ENCODE peak calls at places on chromosomes 13 and 19, in seven cellular contexts. One of them, this sample, is unnamed.

GRCh38 chr13:53310786-53311185 is 282.2 kb downstream of the OLFM4 start:
- DNase-seq in fibroblast of lung: no peak
- DNase-seq in neuronal stem cell: no peak
- DNase-seq in activated naive CD8-positive, alpha-beta T cell treated with anti-CD3 and anti-CD28 coated beads, Interleukin-2, amount 50 U/mL, for 16 hours: no peak
- DNase-seq in Peyer's patch: no peak
- DNase-seq in heart left ventricle: no peak
- DNase-seq in retinal pigment epithelial cell: no peak
- DNase-seq in this sample: no peak

GRCh38 chr13:32045963-32046785 is 14.6 kb downstream of the FRY start:
- DNase-seq in fibroblast of lung: peak
- DNase-seq in neuronal stem cell: no peak
- DNase-seq in activated naive CD8-positive, alpha-beta T cell treated with anti-CD3 and anti-CD28 coated beads, Interleukin-2, amount 50 U/mL, for 16 hours: no peak
- DNase-seq in Peyer's patch: no peak
- DNase-seq in heart left ventricle: no peak
- DNase-seq in retinal pigment epithelial cell: peak
- DNase-seq in this sample: no peak

GRCh38 chr19:31307270-31307669 is 42.0 kb downstream of the TSHZ3 start:
- DNase-seq in fibroblast of lung: no peak
- DNase-seq in neuronal stem cell: no peak
- DNase-seq in activated naive CD8-positive, alpha-beta T cell treated with anti-CD3 and anti-CD28 coated beads, Interleukin-2, amount 50 U/mL, for 16 hours: no peak
- DNase-seq in Peyer's patch: peak
- DNase-seq in heart left ventricle: no peak
- DNase-seq in retinal pigment epithelial cell: no peak
- DNase-seq in this sample: no peak

GRCh38 chr19:44912854-44913253 is 1.6 kb upstream of the APOC1 start:
- DNase-seq in fibroblast of lung: no peak
- DNase-seq in neuronal stem cell: no peak
- DNase-seq in activated naive CD8-positive, alpha-beta T cell treated with anti-CD3 and anti-CD28 coated beads, Interleukin-2, amount 50 U/mL, for 16 hours: no peak
- DNase-seq in Peyer's patch: no peak
- DNase-seq in heart left ventricle: no peak
- DNase-seq in retinal pigment epithelial cell: no peak
- DNase-seq in this sample: no peak

GRCh38 chr13:112106467-112107141 is 39.7 kb downstream of the SOX1 start:
- DNase-seq in fibroblast of lung: no peak
- DNase-seq in neuronal stem cell: peak
- DNase-seq in activated naive CD8-positive, alpha-beta T cell treated with anti-CD3 and anti-CD28 coated beads, Interleukin-2, amount 50 U/mL, for 16 hours: no peak
- DNase-seq in Peyer's patch: no peak
- DNase-seq in heart left ventricle: no peak
- DNase-seq in retinal pigment epithelial cell: no peak
- DNase-seq in this sample: peak

GRCh38 chr13:48853381-48854102 is 122.2 kb upstream of the FNDC3A start:
- DNase-seq in fibroblast of lung: peak
- DNase-seq in neuronal stem cell: no peak
- DNase-seq in activated naive CD8-positive, alpha-beta T cell treated with anti-CD3 and anti-CD28 coated beads, Interleukin-2, amount 50 U/mL, for 16 hours: peak
- DNase-seq in Peyer's patch: no peak
- DNase-seq in heart left ventricle: no peak
- DNase-seq in retinal pigment epithelial cell: no peak
- DNase-seq in this sample: no peak

GRCh38 chr19:55406869-55407624 is 541 bp downstream of the UBE2S start:
- DNase-seq in fibroblast of lung: no peak
- DNase-seq in neuronal stem cell: no peak
- DNase-seq in activated naive CD8-positive, alpha-beta T cell treated with anti-CD3 and anti-CD28 coated beads, Interleukin-2, amount 50 U/mL, for 16 hours: no peak
- DNase-seq in Peyer's patch: peak
- DNase-seq in heart left ventricle: no peak
- DNase-seq in retinal pigment epithelial cell: no peak
- DNase-seq in this sample: no peak

GRCh38 chr13:44853641-44854040 is 135.6 kb downstream of the NUFIP1 start:
- DNase-seq in fibroblast of lung: no peak
- DNase-seq in neuronal stem cell: no peak
- DNase-seq in activated naive CD8-positive, alpha-beta T cell treated with anti-CD3 and anti-CD28 coated beads, Interleukin-2, amount 50 U/mL, for 16 hours: no peak
- DNase-seq in Peyer's patch: peak
- DNase-seq in heart left ventricle: no peak
- DNase-seq in retinal pigment epithelial cell: no peak
- DNase-seq in this sample: no peak

GRCh38 chr19:57719424-57719823 is 8.0 kb downstream of the ZNF671 start:
- DNase-seq in fibroblast of lung: no peak
- DNase-seq in neuronal stem cell: no peak
- DNase-seq in activated naive CD8-positive, alpha-beta T cell treated with anti-CD3 and anti-CD28 coated beads, Interleukin-2, amount 50 U/mL, for 16 hours: no peak
- DNase-seq in Peyer's patch: no peak
- DNase-seq in heart left ventricle: no peak
- DNase-seq in retinal pigment epithelial cell: no peak
- DNase-seq in this sample: no peak

GRCh38 chr13:106471957-106472543 is 63.4 kb downstream of the EFNB2 start:
- DNase-seq in fibroblast of lung: peak
- DNase-seq in neuronal stem cell: peak
- DNase-seq in activated naive CD8-positive, alpha-beta T cell treated with anti-CD3 and anti-CD28 coated beads, Interleukin-2, amount 50 U/mL, for 16 hours: no peak
- DNase-seq in Peyer's patch: peak
- DNase-seq in heart left ventricle: no peak
- DNase-seq in retinal pigment epithelial cell: peak
- DNase-seq in this sample: no peak

GRCh38 chr19:5627395-5627904 is 4.6 kb downstream of the SAFB start:
- DNase-seq in fibroblast of lung: peak
- DNase-seq in neuronal stem cell: no peak
- DNase-seq in activated naive CD8-positive, alpha-beta T cell treated with anti-CD3 and anti-CD28 coated beads, Interleukin-2, amount 50 U/mL, for 16 hours: no peak
- DNase-seq in Peyer's patch: peak
- DNase-seq in heart left ventricle: peak
- DNase-seq in retinal pigment epithelial cell: peak
- DNase-seq in this sample: peak

GRCh38 chr13:87122551-87122950 is 548.6 kb upstream of the SLITRK5 start:
- DNase-seq in fibroblast of lung: peak
- DNase-seq in neuronal stem cell: no peak
- DNase-seq in activated naive CD8-positive, alpha-beta T cell treated with anti-CD3 and anti-CD28 coated beads, Interleukin-2, amount 50 U/mL, for 16 hours: no peak
- DNase-seq in Peyer's patch: no peak
- DNase-seq in heart left ventricle: no peak
- DNase-seq in retinal pigment epithelial cell: no peak
- DNase-seq in this sample: no peak

GRCh38 chr19:3760871-3761361 is 576 bp downstream of the APBA3 start:
- DNase-seq in fibroblast of lung: peak
- DNase-seq in neuronal stem cell: no peak
- DNase-seq in activated naive CD8-positive, alpha-beta T cell treated with anti-CD3 and anti-CD28 coated beads, Interleukin-2, amount 50 U/mL, for 16 hours: no peak
- DNase-seq in Peyer's patch: no peak
- DNase-seq in heart left ventricle: no peak
- DNase-seq in retinal pigment epithelial cell: no peak
- DNase-seq in this sample: no peak

GRCh38 chr19:5345895-5346386 is 5.3 kb upstream of the PTPRS start:
- DNase-seq in fibroblast of lung: peak
- DNase-seq in neuronal stem cell: no peak
- DNase-seq in activated naive CD8-positive, alpha-beta T cell treated with anti-CD3 and anti-CD28 coated beads, Interleukin-2, amount 50 U/mL, for 16 hours: no peak
- DNase-seq in Peyer's patch: no peak
- DNase-seq in heart left ventricle: no peak
- DNase-seq in retinal pigment epithelial cell: peak
- DNase-seq in this sample: no peak

GRCh38 chr19:34350161-34350561 is 14.8 kb upstream of the GPI start:
- DNase-seq in fibroblast of lung: peak
- DNase-seq in neuronal stem cell: no peak
- DNase-seq in activated naive CD8-positive, alpha-beta T cell treated with anti-CD3 and anti-CD28 coated beads, Interleukin-2, amount 50 U/mL, for 16 hours: peak
- DNase-seq in Peyer's patch: peak
- DNase-seq in heart left ventricle: no peak
- DNase-seq in retinal pigment epithelial cell: no peak
- DNase-seq in this sample: no peak

GRCh38 chr19:36489920-36490415 is 607 bp upstream of the ZNF566 start:
- DNase-seq in fibroblast of lung: peak
- DNase-seq in neuronal stem cell: peak
- DNase-seq in activated naive CD8-positive, alpha-beta T cell treated with anti-CD3 and anti-CD28 coated beads, Interleukin-2, amount 50 U/mL, for 16 hours: peak
- DNase-seq in Peyer's patch: peak
- DNase-seq in heart left ventricle: peak
- DNase-seq in retinal pigment epithelial cell: peak
- DNase-seq in this sample: peak

GRCh38 chr13:113855012-113855921 is 8.6 kb downstream of the GAS6 start:
- DNase-seq in fibroblast of lung: no peak
- DNase-seq in neuronal stem cell: no peak
- DNase-seq in activated naive CD8-positive, alpha-beta T cell treated with anti-CD3 and anti-CD28 coated beads, Interleukin-2, amount 50 U/mL, for 16 hours: no peak
- DNase-seq in Peyer's patch: peak
- DNase-seq in heart left ventricle: peak
- DNase-seq in retinal pigment epithelial cell: no peak
- DNase-seq in this sample: no peak

GRCh38 chr19:8611890-8612806 is 1.6 kb upstream of the ADAMTS10 start:
- DNase-seq in fibroblast of lung: peak
- DNase-seq in neuronal stem cell: no peak
- DNase-seq in activated naive CD8-positive, alpha-beta T cell treated with anti-CD3 and anti-CD28 coated beads, Interleukin-2, amount 50 U/mL, for 16 hours: no peak
- DNase-seq in Peyer's patch: peak
- DNase-seq in heart left ventricle: peak
- DNase-seq in retinal pigment epithelial cell: no peak
- DNase-seq in this sample: no peak

GRCh38 chr13:110371550-110372465 is 64.7 kb downstream of the COL4A2 start:
- DNase-seq in fibroblast of lung: peak
- DNase-seq in neuronal stem cell: no peak
- DNase-seq in activated naive CD8-positive, alpha-beta T cell treated with anti-CD3 and anti-CD28 coated beads, Interleukin-2, amount 50 U/mL, for 16 hours: no peak
- DNase-seq in Peyer's patch: no peak
- DNase-seq in heart left ventricle: no peak
- DNase-seq in retinal pigment epithelial cell: no peak
- DNase-seq in this sample: no peak

This sample was measured in neural crest cell.